ENCODE peak calls at places on chromosome 20, in five cellular contexts. O, X, N, L and D are unnamed samples. For H3K9me3, the result is how much of the 10 kb centered on the place peaks cover.

GRCh38 chr20:63858393-63859165 is 2.7 kb upstream of the ABHD16B start:
- DNase-seq in O (peak), X (no peak), N (peak), L (no peak), D (no peak)

GRCh38 chr20:18252597-18253451 is 35.5 kb upstream of the ZNF133 start:
- DNase-seq in O (no peak), X (peak), L (no peak), N (no peak), D (no peak)

GRCh38 chr20:8473459-8473858 is 341.4 kb downstream of the PLCB1 start:
- DNase-seq in N (no peak), X (no peak), L (no peak), O (peak), D (no peak)

GRCh38 chr20:38550274-38550673 is 30.7 kb upstream of the ADIG start:
- DNase-seq in N (no peak), O (no peak), L (no peak), X (no peak), D (no peak)

GRCh38 chr20:23441850-23442313 is 2.4 kb downstream of the CSTL1 start:
- DNase-seq in X (peak), N (peak), O (peak), L (no peak), D (peak)

GRCh38 chr20:2745060-2745910 is 52.7 kb downstream of the EBF4 start:
- DNase-seq in N (no peak), X (no peak), O (no peak), L (peak), D (no peak)

GRCh38 chr20:2515203-2515602 is 6.5 kb upstream of the ZNF343 start:
- DNase-seq in L (no peak), N (no peak), X (no peak), O (no peak), D (no peak)

GRCh38 chr20:24698706-24699206 is 229.3 kb downstream of the SYNDIG1 start:
- DNase-seq in X (no peak), N (no peak), O (no peak), L (peak), D (no peak)

GRCh38 chr20:58566981-58567380 is 51.8 kb upstream of the APCDD1L start:
- DNase-seq in L (no peak), N (no peak), O (no peak), X (no peak), D (no peak)

GRCh38 chr20:57024849-57025248 is 241.6 kb downstream of the BMP7 start:
- DNase-seq in X (no peak), O (no peak), N (no peak), L (no peak), D (no peak)

GRCh38 chr20:57002066-57002570 is 264.3 kb downstream of the BMP7 start:
- DNase-seq in N (no peak), L (no peak), O (no peak), X (no peak), D (no peak)

GRCh38 chr20:42276718-42277117 is 658.5 kb upstream of the CHD6 start:
- DNase-seq in X (no peak), O (no peak), L (peak), N (no peak), D (no peak)
- H3K9me3 ChIP-seq in X (under half), O (under half), L (under half), N (under half), D (under half)

DNA sequence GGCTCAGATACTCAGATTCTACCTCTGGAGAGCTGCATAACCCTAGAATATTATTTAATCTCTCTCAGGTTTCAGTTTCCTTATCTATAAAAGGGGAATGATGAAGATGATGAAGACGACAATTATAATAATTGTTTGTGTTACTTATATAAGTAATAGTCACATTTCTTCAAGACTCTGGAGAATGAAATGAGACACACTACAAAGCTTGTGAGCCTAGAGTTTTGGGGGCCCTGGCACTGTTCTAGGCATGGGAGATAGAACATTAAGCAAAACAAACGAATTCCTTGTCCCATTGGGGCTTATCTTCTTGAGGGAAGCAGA is 5.4 kb upstream of the ZNF217 start:
- DNase-seq in X (no peak), L (no peak), O (no peak), N (no peak), D (no peak)
- TF ChIP-seq CTCF in X (no peak), L (no peak), O (no peak), N (no peak), D (no peak)

GRCh38 chr20:45306431-45306982 is at the start of gene RBPJL:
- DNase-seq in O (no peak), N (no peak), X (no peak), L (no peak), D (no peak)

GRCh38 chr20:45307076-45307645 is 521 bp downstream of the RBPJL start:
- DNase-seq in X (no peak), L (no peak), O (no peak), N (no peak), D (no peak)

GRCh38 chr20:45305262-45305661 is 1.4 kb upstream of the RBPJL start:
- DNase-seq in N (no peak), O (no peak), L (no peak), X (no peak), D (no peak)

GRCh38 chr20:45303586-45304463 is 2.8 kb upstream of the RBPJL start:
- DNase-seq in L (no peak), X (no peak), N (no peak), O (no peak), D (no peak)

GRCh38 chr20:45304464-45304999 is 2.1 kb upstream of the RBPJL start:
- DNase-seq in L (no peak), O (no peak), X (no peak), N (no peak), D (no peak)
- H3K27ac ChIP-seq in L (no peak), O (no peak), X (no peak), N (no peak), D (no peak)

DNA sequence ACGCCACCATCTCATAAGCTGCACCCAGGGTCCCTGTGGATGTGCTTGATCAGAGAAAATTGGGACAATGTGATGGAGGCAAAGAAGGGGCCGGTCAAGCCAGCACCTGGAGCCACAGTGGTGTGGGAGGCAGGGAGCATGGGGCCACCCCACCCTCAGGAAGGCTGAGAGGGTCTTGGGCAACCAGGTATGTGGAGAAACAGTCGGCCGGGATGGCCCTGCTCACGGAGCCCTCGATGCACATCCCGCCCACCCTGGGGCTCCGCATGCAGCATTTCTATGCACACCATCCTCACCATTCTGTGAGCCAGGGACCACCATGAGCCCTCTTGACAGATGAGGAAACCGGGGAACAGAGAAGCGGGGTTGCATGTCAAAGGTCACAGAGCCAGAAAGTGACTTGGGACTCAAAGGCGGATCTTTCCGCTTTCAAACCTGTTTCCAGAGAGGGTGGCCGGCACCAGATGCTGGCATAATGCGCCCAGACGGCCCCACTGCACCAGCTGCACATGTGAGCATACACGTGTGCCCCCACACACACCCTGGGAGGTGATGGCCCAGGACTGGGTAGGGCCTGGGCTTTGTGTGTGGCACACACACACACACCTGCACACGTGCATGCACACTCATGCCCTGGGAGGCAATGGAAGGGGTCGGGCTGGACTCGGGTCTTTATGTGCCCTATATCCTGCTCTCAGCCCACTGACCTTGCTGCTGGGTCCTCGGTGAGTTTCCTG is 398.5 kb downstream of the TAF4 start:
- DNase-seq in X (no peak), O (no peak), N (no peak), L (no peak), D (no peak)
- H3K9me3 ChIP-seq in X (under half), O (under half), N (under half), L (under half), D (under half)

DNA sequence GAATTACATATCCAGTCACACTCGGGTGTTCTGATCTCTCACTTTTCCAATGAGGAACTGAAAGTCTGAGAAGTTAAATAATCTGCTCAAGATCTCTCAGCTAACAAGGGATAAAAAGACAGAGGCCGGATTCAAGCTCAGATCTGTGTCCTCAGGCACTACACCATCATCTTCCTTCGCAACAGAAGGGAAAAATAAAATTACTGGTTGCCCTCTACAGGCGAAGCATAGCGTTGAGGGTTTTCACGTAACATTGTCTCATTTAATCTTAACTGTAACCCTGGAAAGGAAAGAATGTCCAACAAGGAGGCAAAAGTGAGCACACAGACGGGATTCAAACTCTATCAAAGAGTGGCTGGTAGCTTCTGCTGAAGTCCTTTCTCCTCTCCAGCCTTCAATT is 67.8 kb upstream of the ANKEF1 start:
- DNase-seq in L (no peak), N (no peak), X (peak), O (no peak), D (no peak)
- TF ChIP-seq CTCF in L (no peak), N (peak), X (peak), O (no peak), D (peak)

GRCh38 chr20:50247196-50248094 is 56.8 kb downstream of the CEBPB start:
- DNase-seq in L (no peak), O (no peak), X (no peak), N (no peak), D (no peak)
- H3K27ac ChIP-seq in L (no peak), O (no peak), X (peak), N (no peak), D (no peak)

GRCh38 chr20:37455659-37456058 is 65.4 kb upstream of the NNAT start:
- DNase-seq in L (no peak), X (no peak), O (no peak), N (no peak), D (no peak)
- H3K9me3 ChIP-seq in L (under half), X (half or more), O (under half), N (under half), D (under half)

GRCh38 chr20:47377122-47377722 is 20.7 kb upstream of the ZMYND8 start:
- DNase-seq in N (no peak), O (no peak), X (peak), L (no peak), D (no peak)
- TF ChIP-seq CTCF in N (no peak), O (no peak), X (no peak), L (no peak), D (no peak)